ENCODE peak calls at places on chromosomes 13 and 19, in ten cellular contexts. One of them, this sample, is unnamed.

GRCh38 chr13:35695411-35695810 is 218.9 kb upstream of the MAB21L1 start:
- DNase-seq in GM04504: no peak
- DNase-seq in stimulated activated CD4-positive, alpha-beta T cell treated with anti-CD3 and anti-CD28 coated beads, Interleukin-2, amount 100 ng/mL, for 48 hours: no peak
- DNase-seq in anterior cingulate cortex: no peak
- DNase-seq in GM12865: no peak
- DNase-seq in AG09309: no peak
- DNase-seq in amniotic epithelial cell: no peak
- DNase-seq in left ventricle myocardium inferior: no peak
- DNase-seq in HEK293T: no peak
- DNase-seq in endothelial cell: no peak
- DNase-seq in this sample: no peak

GRCh38 chr19:38233740-38234251 is 9.8 kb upstream of the DPF1 start:
- DNase-seq in left ventricle myocardium inferior: peak
- DNase-seq in GM04504: no peak
- DNase-seq in HEK293T: peak
- DNase-seq in GM12865: peak
- DNase-seq in anterior cingulate cortex: peak
- DNase-seq in stimulated activated CD4-positive, alpha-beta T cell treated with anti-CD3 and anti-CD28 coated beads, Interleukin-2, amount 100 ng/mL, for 48 hours: peak
- DNase-seq in AG09309: no peak
- DNase-seq in endothelial cell: peak
- DNase-seq in amniotic epithelial cell: peak
- DNase-seq in this sample: no peak

GRCh38 chr19:33429891-33430673 is 56.6 kb downstream of the CEBPG start:
- DNase-seq in left ventricle myocardium inferior: peak
- DNase-seq in AG09309: no peak
- DNase-seq in stimulated activated CD4-positive, alpha-beta T cell treated with anti-CD3 and anti-CD28 coated beads, Interleukin-2, amount 100 ng/mL, for 48 hours: no peak
- DNase-seq in endothelial cell: no peak
- DNase-seq in HEK293T: no peak
- DNase-seq in anterior cingulate cortex: no peak
- DNase-seq in GM12865: no peak
- DNase-seq in GM04504: no peak
- DNase-seq in amniotic epithelial cell: no peak
- DNase-seq in this sample: no peak

GRCh38 chr19:17406039-17406886 is 833 bp upstream of the BST2 start:
- DNase-seq in left ventricle myocardium inferior: no peak
- DNase-seq in HEK293T: no peak
- DNase-seq in anterior cingulate cortex: no peak
- DNase-seq in endothelial cell: no peak
- DNase-seq in stimulated activated CD4-positive, alpha-beta T cell treated with anti-CD3 and anti-CD28 coated beads, Interleukin-2, amount 100 ng/mL, for 48 hours: no peak
- DNase-seq in GM04504: no peak
- DNase-seq in amniotic epithelial cell: peak
- DNase-seq in GM12865: peak
- DNase-seq in AG09309: no peak
- DNase-seq in this sample: no peak

GRCh38 chr13:99870541-99870940 is 101.0 kb downstream of the ZIC5 start:
- DNase-seq in AG09309: no peak
- DNase-seq in left ventricle myocardium inferior: no peak
- DNase-seq in anterior cingulate cortex: no peak
- DNase-seq in amniotic epithelial cell: no peak
- DNase-seq in endothelial cell: no peak
- DNase-seq in GM12865: no peak
- DNase-seq in GM04504: no peak
- DNase-seq in stimulated activated CD4-positive, alpha-beta T cell treated with anti-CD3 and anti-CD28 coated beads, Interleukin-2, amount 100 ng/mL, for 48 hours: no peak
- DNase-seq in HEK293T: no peak
- DNase-seq in this sample: no peak

GRCh38 chr19:4360081-4360569 is 16.8 kb downstream of the MPND start:
- DNase-seq in AG09309: no peak
- DNase-seq in HEK293T: no peak
- DNase-seq in anterior cingulate cortex: no peak
- DNase-seq in left ventricle myocardium inferior: no peak
- DNase-seq in stimulated activated CD4-positive, alpha-beta T cell treated with anti-CD3 and anti-CD28 coated beads, Interleukin-2, amount 100 ng/mL, for 48 hours: no peak
- DNase-seq in GM12865: no peak
- DNase-seq in endothelial cell: no peak
- DNase-seq in GM04504: no peak
- DNase-seq in amniotic epithelial cell: no peak
- DNase-seq in this sample: no peak

GRCh38 chr13:95801825-95802224 is 124.9 kb downstream of the DNAJC3 start:
- DNase-seq in GM12865: no peak
- DNase-seq in anterior cingulate cortex: no peak
- DNase-seq in GM04504: no peak
- DNase-seq in AG09309: no peak
- DNase-seq in HEK293T: no peak
- DNase-seq in left ventricle myocardium inferior: no peak
- DNase-seq in amniotic epithelial cell: no peak
- DNase-seq in endothelial cell: no peak
- DNase-seq in stimulated activated CD4-positive, alpha-beta T cell treated with anti-CD3 and anti-CD28 coated beads, Interleukin-2, amount 100 ng/mL, for 48 hours: no peak
- DNase-seq in this sample: no peak

GRCh38 chr19:12293771-12294307 is 844 bp downstream of the ZNF44 start:
- DNase-seq in anterior cingulate cortex: peak
- DNase-seq in HEK293T: peak
- DNase-seq in endothelial cell: peak
- DNase-seq in AG09309: peak
- DNase-seq in left ventricle myocardium inferior: peak
- DNase-seq in GM12865: peak
- DNase-seq in stimulated activated CD4-positive, alpha-beta T cell treated with anti-CD3 and anti-CD28 coated beads, Interleukin-2, amount 100 ng/mL, for 48 hours: peak
- DNase-seq in amniotic epithelial cell: peak
- DNase-seq in GM04504: peak
- DNase-seq in this sample: peak

GRCh38 chr13:28558126-28558525 is 63.2 kb upstream of the FLT1 start:
- DNase-seq in GM12865: no peak
- DNase-seq in GM04504: peak
- DNase-seq in stimulated activated CD4-positive, alpha-beta T cell treated with anti-CD3 and anti-CD28 coated beads, Interleukin-2, amount 100 ng/mL, for 48 hours: no peak
- DNase-seq in HEK293T: no peak
- DNase-seq in left ventricle myocardium inferior: no peak
- DNase-seq in endothelial cell: no peak
- DNase-seq in AG09309: peak
- DNase-seq in amniotic epithelial cell: peak
- DNase-seq in anterior cingulate cortex: no peak
- DNase-seq in this sample: peak

GRCh38 chr19:43662487-43662886 is 7.5 kb downstream of the PLAUR start:
- DNase-seq in left ventricle myocardium inferior: no peak
- DNase-seq in endothelial cell: no peak
- DNase-seq in HEK293T: peak
- DNase-seq in amniotic epithelial cell: peak
- DNase-seq in stimulated activated CD4-positive, alpha-beta T cell treated with anti-CD3 and anti-CD28 coated beads, Interleukin-2, amount 100 ng/mL, for 48 hours: no peak
- DNase-seq in GM12865: no peak
- DNase-seq in GM04504: no peak
- DNase-seq in AG09309: no peak
- DNase-seq in anterior cingulate cortex: no peak
- DNase-seq in this sample: no peak

GRCh38 chr13:73767747-73768315 is 366.4 kb downstream of the KLF12 start:
- DNase-seq in AG09309: no peak
- DNase-seq in GM12865: peak
- DNase-seq in stimulated activated CD4-positive, alpha-beta T cell treated with anti-CD3 and anti-CD28 coated beads, Interleukin-2, amount 100 ng/mL, for 48 hours: no peak
- DNase-seq in anterior cingulate cortex: no peak
- DNase-seq in left ventricle myocardium inferior: no peak
- DNase-seq in HEK293T: peak
- DNase-seq in endothelial cell: peak
- DNase-seq in GM04504: no peak
- DNase-seq in amniotic epithelial cell: no peak
- DNase-seq in this sample: no peak

GRCh38 chr19:2015611-2015950 is at the start of gene BTBD2:
- DNase-seq in HEK293T: peak
- DNase-seq in left ventricle myocardium inferior: no peak
- DNase-seq in AG09309: peak
- DNase-seq in endothelial cell: no peak
- DNase-seq in anterior cingulate cortex: peak
- DNase-seq in amniotic epithelial cell: peak
- DNase-seq in stimulated activated CD4-positive, alpha-beta T cell treated with anti-CD3 and anti-CD28 coated beads, Interleukin-2, amount 100 ng/mL, for 48 hours: peak
- DNase-seq in GM04504: peak
- DNase-seq in GM12865: peak
- DNase-seq in this sample: peak

This sample was measured in GM04503.